ENCODE peak calls at places on chromosomes 4 and X, in nine cellular contexts. B is colonic mucosa; V is aorta; A is endodermal cell; N is cardiac muscle cell; P is Peyer's patch; X is OCI-LY7; J is CD8-positive, alpha-beta T cell; T is right lobe of liver. L is an unnamed sample. For H3K4me1, the result is how much of the 10 kb centered on the place peaks cover.

GRCh38 chrX:22365460-22365859 is 92.7 kb downstream of the CBLL2 start:
- DNase-seq in X (no peak), B (no peak), N (peak), T (no peak), J (no peak), V (no peak), A (no peak), P (no peak), L (no peak)

GRCh38 chr4:184115399-184115798 is 102.3 kb downstream of the ENPP6 start:
- DNase-seq in B (no peak), X (no peak), A (no peak), P (no peak), N (no peak), J (no peak), V (no peak), T (no peak), L (no peak)

GRCh38 chrX:16199343-16199742 is 32.1 kb downstream of the MAGEB17 start:
- DNase-seq in A (peak), P (no peak), J (no peak), X (no peak), B (no peak), N (no peak), V (no peak), T (no peak), L (no peak)

GRCh38 chr4:48898733-48899431 is 7.7 kb downstream of the OCIAD2 start:
- DNase-seq in V (no peak), A (no peak), T (no peak), X (peak), N (peak), B (no peak), J (no peak), P (no peak), L (no peak)

GRCh38 chrX:155262970-155263754 is 1.1 kb downstream of the RAB39B start:
- DNase-seq in J (no peak), P (no peak), V (no peak), B (no peak), A (no peak), X (peak), N (no peak), T (no peak), L (peak)

GRCh38 chr4:26048378-26048882 is 134.4 kb downstream of the SMIM20 start:
- DNase-seq in T (no peak), J (no peak), N (peak), V (peak), A (no peak), X (no peak), B (peak), P (no peak), L (no peak)

GRCh38 chr4:76951333-76952033 is 1.9 kb downstream of the SEPTIN11 start:
- DNase-seq in P (no peak), B (no peak), T (no peak), V (no peak), J (no peak), X (no peak), N (peak), A (no peak), L (no peak)

GRCh38 chrX:31058284-31058683 is 13.6 kb downstream of the FTHL17 start:
- DNase-seq in P (no peak), X (no peak), V (no peak), T (no peak), A (no peak), J (no peak), N (no peak), B (no peak), L (no peak)

GRCh38 chr4:2535386-2536192 is 858 bp upstream of the FAM193A start:
- DNase-seq in T (peak), J (peak), B (peak), X (peak), P (peak), A (peak), V (peak), N (peak), L (peak)

GRCh38 chr4:4422856-4423485 is 36.1 kb downstream of the NSG1 start:
- DNase-seq in A (peak), B (no peak), P (no peak), J (no peak), V (no peak), X (no peak), T (no peak), N (no peak), L (no peak)

GRCh38 chr4:84894621-84895020 is 71.9 kb downstream of the WDFY3 start:
- DNase-seq in N (no peak), A (no peak), X (no peak), P (no peak), V (no peak), B (no peak), T (no peak), J (no peak), L (no peak)

GRCh38 chr4:170015285-170015684 is 10.9 kb downstream of the MFAP3L start:
- DNase-seq in P (no peak), V (no peak), J (no peak), X (no peak), T (no peak), A (no peak), B (no peak), N (no peak), L (no peak)

GRCh38 chrX:104419211-104419610 is 146.8 kb upstream of the IL1RAPL2 start:
- DNase-seq in B (no peak), J (no peak), A (no peak), P (no peak), N (peak), X (no peak), T (no peak), V (no peak), L (no peak)

GRCh38 chr4:107423677-107424405 is 296.2 kb downstream of the PAPSS1 start:
- DNase-seq in T (no peak), X (no peak), N (peak), B (no peak), A (no peak), J (no peak), P (no peak), V (no peak), L (no peak)

GRCh38 chr4:76584235-76585152 is 149.5 kb downstream of the SHROOM3 start:
- DNase-seq in X (no peak), P (no peak), J (no peak), B (no peak), V (no peak), A (no peak), T (no peak), N (no peak), L (no peak)

GRCh38 chrX:87687703-87688102 is 170.1 kb downstream of the KLHL4 start:
- DNase-seq in T (no peak), P (no peak), A (no peak), J (no peak), X (no peak), N (no peak), V (no peak), B (no peak), L (no peak)

GRCh38 chrX:20309796-20310195 is 43.1 kb upstream of the RPS6KA3 start:
- DNase-seq in J (no peak), X (no peak), P (no peak), B (no peak), T (no peak), V (no peak), A (no peak), N (no peak), L (no peak)

GRCh38 chr4:66647915-66648314 is 897.4 kb downstream of the CENPC start:
- DNase-seq in J (no peak), V (no peak), N (no peak), A (no peak), X (no peak), B (no peak), T (no peak), P (no peak), L (no peak)

GRCh38 chrX:118802857-118803256 is 20.8 kb upstream of the ZCCHC12 start:
- DNase-seq in A (no peak), N (peak), X (no peak), J (no peak), P (no peak), T (no peak), B (no peak), V (peak), L (no peak)

GRCh38 chr4:37967749-37968148 is 7.6 kb downstream of the PTTG2 start:
- DNase-seq in A (no peak), V (no peak), J (no peak), P (no peak), N (no peak), B (no peak), T (no peak), X (no peak), L (no peak)

GRCh38 chr4:100175853-100176252 is 14.4 kb downstream of the DDIT4L start:
- DNase-seq in A (no peak), V (no peak), B (no peak), X (no peak), P (no peak), T (no peak), N (no peak), J (no peak), L (no peak)

DNA sequence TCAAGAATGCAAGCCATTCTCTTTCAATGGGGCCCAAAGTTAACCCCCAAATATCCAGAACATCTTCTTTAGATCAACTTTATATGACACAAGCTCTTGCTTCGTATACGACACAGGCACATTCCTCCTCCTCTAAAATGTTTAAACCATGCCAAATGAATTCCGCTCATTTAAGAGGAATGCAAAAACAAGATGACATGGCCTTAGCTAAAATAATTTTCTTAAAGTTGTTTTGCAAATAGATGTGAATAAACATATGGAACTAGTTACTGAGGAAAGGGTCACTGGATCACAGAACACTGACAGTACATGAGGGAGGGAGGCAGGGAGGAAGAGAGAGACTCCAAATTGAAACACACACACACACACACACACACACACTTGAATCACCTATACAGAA is 97.4 kb downstream of the RASL11B start:
- DNase-seq in V (no peak), N (peak), P (no peak), A (no peak), X (no peak), J (no peak), T (no peak), B (no peak), L (no peak)
- H3K4me1 ChIP-seq in V (under half), N (under half), P (under half), A (under half), X (under half), J (under half), T (under half), B (under half), L (under half)

GRCh38 chr4:40231464-40231863 is 34.6 kb downstream of the RHOH start:
- DNase-seq in V (no peak), X (no peak), P (no peak), B (no peak), N (no peak), A (peak), J (no peak), T (no peak), L (no peak)
- H3K4me1 ChIP-seq in V (under half), X (under half), P (under half), B (under half), N (under half), A (under half), J (half or more), T (under half), L (half or more)

DNA sequence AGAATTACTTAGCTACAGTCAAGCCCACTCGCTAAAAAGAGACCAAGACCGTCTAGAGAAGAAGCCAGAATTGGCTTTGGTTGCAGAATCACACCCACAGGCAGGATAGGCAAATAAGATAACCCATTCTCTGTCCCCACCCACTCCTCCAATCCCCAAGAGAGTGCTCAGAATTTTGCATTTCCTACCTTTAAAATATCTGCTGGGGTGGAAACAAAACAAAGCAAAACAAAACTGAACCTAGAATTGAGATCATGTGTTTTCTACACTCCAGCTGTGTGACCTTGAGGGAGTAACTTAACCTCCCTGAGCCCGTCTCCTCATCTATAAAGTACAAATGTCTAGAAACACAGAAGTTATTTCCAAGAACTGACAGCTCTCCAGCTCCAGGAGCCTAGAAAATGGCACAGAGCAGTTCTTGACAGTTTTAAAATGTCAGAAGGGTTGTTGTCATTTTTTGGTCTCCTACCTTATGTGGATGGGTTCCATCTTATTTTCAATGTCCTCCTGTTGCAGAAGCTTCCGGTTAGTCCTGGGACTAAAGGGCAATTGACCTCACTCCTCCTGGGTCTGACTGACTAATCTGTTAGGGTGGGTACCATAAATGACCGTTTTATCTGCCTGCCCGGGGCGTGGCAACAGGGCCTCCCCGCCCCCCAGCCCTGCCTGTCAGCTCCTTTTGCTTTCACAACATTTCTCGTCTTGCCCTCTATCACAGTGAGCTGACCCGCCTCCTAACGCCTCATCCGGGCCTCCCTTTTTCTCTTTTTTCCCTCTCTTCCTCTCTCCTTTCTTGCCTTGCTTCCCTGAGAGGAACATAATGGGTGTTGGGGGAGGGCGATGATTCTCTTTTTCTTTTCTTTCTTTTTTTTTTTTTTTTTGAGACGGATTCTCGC is 114.0 kb downstream of the RBM47 start:
- DNase-seq in N (peak), P (peak), T (peak), V (no peak), B (peak), J (no peak), A (peak), X (peak), L (no peak)
- H3K4me1 ChIP-seq in N (under half), P (under half), T (under half), V (under half), B (under half), J (under half), A (under half), X (half or more), L (under half)

DNA sequence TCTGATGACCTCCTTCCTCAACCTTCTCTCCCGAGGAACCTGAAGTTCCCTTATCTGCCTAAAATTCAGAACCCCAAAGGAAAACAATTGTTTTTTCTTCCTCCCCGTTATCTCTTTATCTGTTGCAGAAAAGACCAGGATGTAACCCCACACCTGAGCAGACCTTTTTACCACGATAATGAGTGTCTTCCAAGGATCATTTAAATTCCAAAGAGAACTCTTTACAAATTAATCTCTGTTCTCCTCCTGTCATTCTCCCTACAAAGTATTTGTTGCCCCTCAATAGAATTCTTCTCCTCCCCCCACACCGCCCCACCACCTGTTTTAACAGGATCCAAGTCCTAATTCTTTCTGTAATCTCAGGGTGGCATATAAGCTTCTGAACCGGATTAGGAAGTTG is 78.5 kb upstream of the NLGN4X start:
- DNase-seq in B (no peak), T (no peak), N (no peak), V (no peak), A (no peak), P (no peak), X (no peak), J (no peak), L (no peak)
- H3K4me1 ChIP-seq in B (under half), T (under half), N (under half), V (under half), A (under half), P (under half), X (under half), J (under half), L (under half)

GRCh38 chrX:38275615-38276014 is 51.7 kb downstream of the RPGR start:
- DNase-seq in V (no peak), X (no peak), N (peak), J (no peak), P (no peak), A (no peak), B (no peak), T (no peak), L (no peak)

GRCh38 chrX:38277136-38277535 is 50.2 kb downstream of the RPGR start:
- DNase-seq in V (no peak), N (no peak), P (no peak), J (no peak), A (no peak), B (no peak), X (no peak), T (no peak), L (no peak)

GRCh38 chrX:38277802-38278201 is 49.5 kb downstream of the RPGR start:
- DNase-seq in N (no peak), A (no peak), X (no peak), V (no peak), J (no peak), T (no peak), P (no peak), B (no peak), L (no peak)

GRCh38 chrX:38278682-38279081 is 48.6 kb downstream of the RPGR start:
- DNase-seq in A (no peak), X (no peak), J (no peak), V (no peak), P (no peak), N (no peak), T (no peak), B (no peak), L (no peak)

DNA sequence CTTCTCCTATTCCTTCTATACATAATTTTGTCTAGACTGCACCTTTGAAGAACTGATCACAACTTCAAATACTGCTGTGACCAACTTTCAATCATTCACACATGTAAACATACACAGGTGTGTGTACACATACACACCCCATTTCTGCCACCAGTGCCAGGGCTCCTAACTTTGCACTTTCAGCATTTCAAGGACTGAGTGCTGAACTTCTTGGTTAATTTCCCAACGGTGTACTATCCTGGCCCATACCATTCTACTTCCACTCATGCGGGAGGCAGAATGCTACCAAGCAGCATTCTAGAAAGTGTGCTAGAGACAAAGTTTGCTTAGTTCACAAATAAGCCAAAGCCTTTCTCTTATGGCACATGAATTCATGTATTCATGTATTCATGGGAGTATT is 51.2 kb downstream of the RPGR start:
- DNase-seq in B (no peak), J (no peak), V (no peak), P (no peak), A (no peak), N (no peak), T (no peak), X (no peak), L (no peak)
- H3K4me1 ChIP-seq in B (under half), J (under half), V (under half), P (under half), A (under half), N (under half), T (under half), X (under half), L (under half)

GRCh38 chr4:83855044-83855443 is 319.1 kb downstream of the GPAT3 start:
- DNase-seq in X (no peak), A (no peak), P (no peak), T (no peak), N (peak), V (no peak), J (no peak), B (no peak), L (no peak)
- H3K4me1 ChIP-seq in X (under half), A (under half), P (under half), T (under half), N (under half), V (under half), J (under half), B (under half), L (under half)

DNA sequence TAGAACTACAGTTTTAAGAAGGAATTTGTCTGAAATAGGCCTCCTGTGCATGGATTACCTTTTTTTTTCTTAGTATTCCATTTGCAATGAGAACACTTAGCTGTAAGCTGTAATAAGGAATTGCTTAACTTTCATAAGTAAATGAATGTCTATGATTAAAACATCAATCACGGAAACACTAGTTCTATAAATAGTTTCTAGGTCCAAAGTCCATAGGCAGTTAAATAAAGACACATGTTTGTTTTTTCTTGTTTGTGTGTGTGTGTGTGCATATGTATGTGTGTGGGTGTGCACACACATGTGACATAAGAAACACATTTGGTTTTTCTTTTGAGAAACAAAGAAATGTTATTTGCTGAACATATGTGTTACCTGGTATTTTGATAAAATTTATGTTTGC is 11.2 kb downstream of the GPRIN3 start:
- DNase-seq in P (no peak), X (no peak), N (no peak), T (no peak), J (no peak), A (no peak), B (no peak), V (no peak), L (no peak)
- H3K4me1 ChIP-seq in P (under half), X (half or more), N (half or more), T (under half), J (half or more), A (under half), B (under half), V (under half), L (half or more)

DNA sequence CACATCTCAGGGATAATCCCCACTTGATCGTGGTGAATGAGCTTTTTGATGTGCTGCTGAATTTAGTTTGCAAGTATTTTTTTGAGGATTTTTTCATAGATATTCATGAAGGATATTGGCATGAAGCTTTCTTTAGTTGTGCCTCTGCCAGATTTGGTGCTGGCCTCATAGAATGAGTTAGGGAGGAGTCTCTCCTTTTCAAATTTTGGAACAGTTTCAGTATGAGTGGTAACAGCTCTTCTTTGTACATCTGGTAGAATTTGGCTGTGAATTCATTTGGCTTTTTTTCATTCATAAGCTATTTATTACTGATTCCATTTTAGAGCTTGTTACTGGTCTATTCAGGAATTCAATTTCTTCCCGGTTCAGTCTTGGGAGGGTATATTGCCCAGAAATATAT is 197.3 kb upstream of the NDST4 start:
- DNase-seq in A (no peak), P (no peak), X (no peak), V (no peak), B (no peak), T (no peak), J (no peak), N (no peak), L (no peak)
- H3K4me1 ChIP-seq in A (under half), P (under half), X (under half), V (under half), B (under half), T (under half), J (under half), N (under half), L (under half)